ENCODE peak calls at places on chromosomes 3 and 15, in nine cellular contexts. T, O, I, X, P, B, V, W and U are unnamed samples.

GRCh38 chr15:80743189-80743833 is 35.9 kb upstream of the CEMIP start:
- DNase-seq in T (no peak), O (no peak), I (peak; percentile 53), X (no peak), P (no peak), B (no peak), V (no peak), W (no peak), U (no peak)

GRCh38 chr3:186259612-186260383 is 102.2 kb downstream of the DGKG start:
- DNase-seq in T (peak; percentile 63), O (peak; percentile 73), I (peak; percentile 91), X (peak; percentile 91), P (peak; percentile 53), B (peak; percentile 65), V (peak; percentile 28), W (peak; percentile 56), U (peak; percentile 48)

GRCh38 chr3:38840987-38841386 is 25.0 kb upstream of the SCN10A start:
- DNase-seq in T (no peak), O (no peak), I (no peak), X (no peak), P (no peak), B (no peak), V (no peak), W (no peak), U (no peak)

GRCh38 chr3:178198329-178198728 is 337.9 kb upstream of the KCNMB2 start:
- DNase-seq in T (no peak), O (no peak), I (peak; percentile 36), X (no peak), P (no peak), B (no peak), V (no peak), W (no peak), U (no peak)

GRCh38 chr3:59006791-59007517 is 42.9 kb downstream of the CFAP20DC start:
- DNase-seq in T (no peak), O (no peak), I (peak; percentile 68), X (no peak), P (no peak), B (no peak), V (peak; percentile 32), W (no peak), U (no peak)

GRCh38 chr3:133161666-133162065 is 123.5 kb downstream of the TMEM108 start:
- DNase-seq in T (no peak), O (no peak), I (no peak), X (no peak), P (no peak), B (no peak), V (no peak), W (no peak), U (no peak)

GRCh38 chr15:90358124-90359033 is 6.3 kb downstream of the ZNF774 start:
- DNase-seq in T (no peak), O (no peak), I (peak; percentile 63), X (no peak), P (no peak), B (no peak), V (no peak), W (no peak), U (no peak)

GRCh38 chr15:55108858-55109518 is 87.8 kb downstream of the RSL24D1 start:
- DNase-seq in T (peak; percentile 55), O (peak; percentile 78), I (peak; percentile 43), X (peak; percentile 56), P (no peak), B (no peak), V (peak; percentile 41), W (peak; percentile 71), U (peak; percentile 82)

GRCh38 chr3:37833790-37834189 is 27.9 kb upstream of the CTDSPL start:
- DNase-seq in T (no peak), O (no peak), I (no peak), X (no peak), P (no peak), B (no peak), V (no peak), W (no peak), U (no peak)

GRCh38 chr3:148150141-148150540 is 547.6 kb upstream of the AGTR1 start:
- DNase-seq in T (no peak), O (no peak), I (no peak), X (no peak), P (no peak), B (no peak), V (no peak), W (no peak), U (no peak)

GRCh38 chr3:189982299-189982945 is 138.3 kb downstream of the P3H2 start:
- DNase-seq in T (no peak), O (no peak), I (peak; percentile 85), X (no peak), P (no peak), B (no peak), V (no peak), W (no peak), U (no peak)

GRCh38 chr3:125418306-125418705 is 43.2 kb upstream of the ZNF148 start:
- DNase-seq in T (no peak), O (no peak), I (no peak), X (no peak), P (no peak), B (no peak), V (no peak), W (no peak), U (no peak)

GRCh38 chr3:54988302-54989022 is 60.6 kb upstream of the LRTM1 start:
- DNase-seq in T (no peak), O (no peak), I (peak; percentile 90), X (no peak), P (peak; percentile 30), B (no peak), V (no peak), W (no peak), U (no peak)

GRCh38 chr3:105538483-105538882 is 171.8 kb downstream of the ALCAM start:
- DNase-seq in T (no peak), O (no peak), I (peak; percentile 63), X (no peak), P (no peak), B (no peak), V (no peak), W (no peak), U (no peak)

GRCh38 chr15:55260562-55261131 is 29.0 kb downstream of the RAB27A start:
- DNase-seq in T (no peak), O (no peak), I (no peak), X (no peak), P (no peak), B (no peak), V (no peak), W (no peak), U (no peak)

GRCh38 chr3:160393346-160394008 is 5.5 kb downstream of the IFT80 start:
- DNase-seq in T (no peak), O (no peak), I (no peak), X (no peak), P (no peak), B (no peak), V (no peak), W (no peak), U (no peak)

GRCh38 chr3:50604628-50605588 is 6.7 kb downstream of the CISH start:
- DNase-seq in T (no peak), O (peak; percentile 34), I (no peak), X (no peak), P (peak; percentile 91), B (no peak), V (no peak), W (no peak), U (peak; percentile 30)

GRCh38 chr3:21055015-21055414 is 696.0 kb downstream of the ZNF385D start:
- DNase-seq in T (no peak), O (no peak), I (no peak), X (no peak), P (no peak), B (no peak), V (no peak), W (no peak), U (no peak)

GRCh38 chr3:190566043-190566933 is 52.4 kb downstream of the IL1RAP start:
- DNase-seq in T (peak; percentile 62), O (peak; percentile 61), I (peak; percentile 100), X (no peak), P (peak; percentile 67), B (no peak), V (peak; percentile 70), W (peak; percentile 46), U (peak; percentile 99)

GRCh38 chr3:157921767-157922166 is 184.5 kb downstream of the SHOX2 start:
- DNase-seq in T (no peak), O (no peak), I (no peak), X (no peak), P (no peak), B (no peak), V (no peak), W (no peak), U (no peak)

GRCh38 chr3:54171509-54171908 is 49.2 kb downstream of the CACNA2D3 start:
- DNase-seq in T (no peak), O (no peak), I (no peak), X (no peak), P (no peak), B (no peak), V (no peak), W (no peak), U (no peak)

GRCh38 chr3:58216496-58217197 is 5.9 kb upstream of the DNASE1L3 start:
- DNase-seq in T (no peak), O (no peak), I (no peak), X (peak; percentile 66), P (no peak), B (no peak), V (no peak), W (no peak), U (no peak)

GRCh38 chr3:49747792-49748480 is 24.2 kb upstream of the GMPPB start:
- DNase-seq in T (no peak), O (no peak), I (peak; percentile 92), X (no peak), P (no peak), B (no peak), V (no peak), W (no peak), U (no peak)

GRCh38 chr15:57146394-57147140 is 228.1 kb downstream of the TCF12 start:
- DNase-seq in T (no peak), O (no peak), I (peak; percentile 60), X (peak; percentile 54), P (no peak), B (no peak), V (peak; percentile 45), W (peak; percentile 41), U (peak; percentile 74)

GRCh38 chr3:8554725-8555621 is 53.4 kb downstream of the LMCD1 start:
- DNase-seq in T (no peak), O (no peak), I (peak; percentile 77), X (peak; percentile 50), P (peak; percentile 56), B (no peak), V (no peak), W (no peak), U (no peak)

GRCh38 chr3:113983544-113983943 is 35.7 kb downstream of the ZDHHC23 start:
- DNase-seq in T (no peak), O (no peak), I (no peak), X (no peak), P (no peak), B (no peak), V (no peak), W (no peak), U (no peak)

GRCh38 chr3:142904639-142905441 is 16.0 kb upstream of the PCOLCE2 start:
- DNase-seq in T (no peak), O (no peak), I (peak; percentile 40), X (peak; percentile 20), P (no peak), B (no peak), V (peak; percentile 25), W (no peak), U (peak; percentile 29)

GRCh38 chr3:129892486-129892856 is 1.0 kb downstream of the TMCC1 start:
- DNase-seq in T (no peak), O (peak; percentile 35), I (no peak), X (no peak), P (no peak), B (no peak), V (no peak), W (peak; percentile 7), U (no peak)

GRCh38 chr15:84659904-84660781 is 2.1 kb upstream of the NMB start:
- DNase-seq in T (no peak), O (no peak), I (no peak), X (no peak), P (no peak), B (no peak), V (no peak), W (no peak), U (no peak)

GRCh38 chr3:127628788-127629456 is at the start of gene PODXL2:
- DNase-seq in T (no peak), O (peak; percentile 51), I (peak; percentile 63), X (peak; percentile 90), P (peak; percentile 48), B (peak; percentile 32), V (no peak), W (peak; percentile 21), U (peak; percentile 45)

GRCh38 chr15:29233566-29233965 is 36.1 kb downstream of the NSMCE3 start:
- DNase-seq in T (no peak), O (no peak), I (peak; percentile 8), X (no peak), P (no peak), B (no peak), V (no peak), W (no peak), U (no peak)